ENCODE peak calls at places on chromosome 20, in seven cellular contexts. G, M, D, L, B, F and J are unnamed samples.

GRCh38 chr20:35908007-35908406 is 46.3 kb downstream of the SCAND1 start:
- DNase-seq in G (no peak), M (no peak), D (no peak), L (no peak), B (no peak), F (no peak), J (no peak)

GRCh38 chr20:39190666-39191570 is 228.8 kb downstream of the DHX35 start:
- DNase-seq in G (peak), M (no peak), D (no peak), L (no peak), B (peak), F (no peak), J (peak)

GRCh38 chr20:50540620-50541605 is 30.7 kb downstream of the PTPN1 start:
- DNase-seq in G (peak), M (no peak), D (no peak), L (no peak), B (peak), F (no peak), J (peak)

GRCh38 chr20:54502179-54502578 is 26.8 kb downstream of the DOK5 start:
- DNase-seq in G (no peak), M (no peak), D (no peak), L (no peak), B (no peak), F (no peak), J (no peak)

GRCh38 chr20:43870484-43870883 is 44.2 kb upstream of the TOX2 start:
- DNase-seq in G (no peak), M (no peak), D (no peak), L (no peak), B (no peak), F (no peak), J (no peak)

GRCh38 chr20:53344891-53345290 is 248.7 kb downstream of the ZNF217 start:
- DNase-seq in G (no peak), M (no peak), D (no peak), L (no peak), B (no peak), F (no peak), J (no peak)

GRCh38 chr20:542777-543368 is 717 bp downstream of the CSNK2A1 start:
- DNase-seq in G (no peak), M (peak), D (no peak), L (no peak), B (no peak), F (no peak), J (no peak)

GRCh38 chr20:4437131-4437530 is 284.6 kb upstream of the PRND start:
- DNase-seq in G (no peak), M (no peak), D (no peak), L (no peak), B (no peak), F (no peak), J (no peak)

GRCh38 chr20:48267825-48268615 is 482.7 kb upstream of the SULF2 start:
- DNase-seq in G (no peak), M (no peak), D (no peak), L (no peak), B (no peak), F (no peak), J (no peak)

GRCh38 chr20:19746396-19746795 is 11.7 kb upstream of the RIN2 start:
- DNase-seq in G (no peak), M (no peak), D (no peak), L (no peak), B (no peak), F (no peak), J (no peak)

GRCh38 chr20:11457476-11457875 is 460.2 kb upstream of the BTBD3 start:
- DNase-seq in G (no peak), M (no peak), D (no peak), L (no peak), B (no peak), F (no peak), J (no peak)

GRCh38 chr20:2631228-2631627 is 21.2 kb upstream of the NOP56 start:
- DNase-seq in G (no peak), M (no peak), D (no peak), L (no peak), B (no peak), F (no peak), J (no peak)

GRCh38 chr20:1888796-1889463 is 6.3 kb upstream of the SIRPA start:
- DNase-seq in G (no peak), M (no peak), D (no peak), L (no peak), B (peak), F (no peak), J (peak)

GRCh38 chr20:49469060-49469459 is 13.4 kb downstream of the KCNB1 start:
- DNase-seq in G (no peak), M (no peak), D (no peak), L (no peak), B (no peak), F (no peak), J (no peak)

GRCh38 chr20:10777713-10778112 is 103.9 kb upstream of the JAG1 start:
- DNase-seq in G (no peak), M (no peak), D (no peak), L (no peak), B (no peak), F (no peak), J (no peak)

GRCh38 chr20:58192065-58192464 is 36.4 kb downstream of the ANKRD60 start:
- DNase-seq in G (no peak), M (no peak), D (no peak), L (no peak), B (no peak), F (no peak), J (no peak)

GRCh38 chr20:49853640-49854039 is 41.0 kb downstream of the SLC9A8 start:
- DNase-seq in G (no peak), M (no peak), D (no peak), L (peak), B (no peak), F (no peak), J (no peak)

GRCh38 chr20:35615667-35616464 is at the start of gene SPAG4:
- DNase-seq in G (no peak), M (peak), D (no peak), L (peak), B (no peak), F (peak), J (no peak)

GRCh38 chr20:45354423-45355208 is 6.4 kb upstream of the SDC4 start:
- DNase-seq in G (no peak), M (no peak), D (no peak), L (no peak), B (no peak), F (no peak), J (peak)

GRCh38 chr20:32483351-32484220 is 101.5 kb downstream of the NOL4L start:
- DNase-seq in G (peak), M (no peak), D (no peak), L (peak), B (peak), F (peak), J (peak)

GRCh38 chr20:2221933-2222332 is 73.9 kb upstream of the TGM3 start:
- DNase-seq in G (no peak), M (no peak), D (no peak), L (no peak), B (no peak), F (no peak), J (no peak)

GRCh38 chr20:6388666-6389197 is 265.9 kb upstream of the FERMT1 start:
- DNase-seq in G (no peak), M (no peak), D (no peak), L (no peak), B (no peak), F (no peak), J (no peak)

GRCh38 chr20:7226156-7226555 is 458.7 kb downstream of the BMP2 start:
- DNase-seq in G (no peak), M (no peak), D (no peak), L (no peak), B (no peak), F (no peak), J (no peak)

GRCh38 chr20:62376112-62377063 is 9.3 kb upstream of the LAMA5 start:
- DNase-seq in G (no peak), M (no peak), D (no peak), L (no peak), B (peak), F (peak), J (peak)
- TF ChIP-seq JUND in G (no peak), M (no peak), D (no peak), L (no peak), B (peak), F (peak), J (no peak)

GRCh38 chr20:24779886-24780285 is 169.2 kb upstream of the CST7 start:
- DNase-seq in G (no peak), M (no peak), D (no peak), L (no peak), B (no peak), F (no peak), J (no peak)

GRCh38 chr20:24782801-24783630 is 166.1 kb upstream of the CST7 start:
- DNase-seq in G (no peak), M (peak), D (no peak), L (peak), B (peak), F (no peak), J (no peak)

GRCh38 chr20:24780648-24781047 is 168.4 kb upstream of the CST7 start:
- DNase-seq in G (no peak), M (no peak), D (no peak), L (no peak), B (no peak), F (no peak), J (no peak)

GRCh38 chr20:24782221-24782620 is 166.8 kb upstream of the CST7 start:
- DNase-seq in G (no peak), M (no peak), D (no peak), L (no peak), B (no peak), F (no peak), J (no peak)

DNA sequence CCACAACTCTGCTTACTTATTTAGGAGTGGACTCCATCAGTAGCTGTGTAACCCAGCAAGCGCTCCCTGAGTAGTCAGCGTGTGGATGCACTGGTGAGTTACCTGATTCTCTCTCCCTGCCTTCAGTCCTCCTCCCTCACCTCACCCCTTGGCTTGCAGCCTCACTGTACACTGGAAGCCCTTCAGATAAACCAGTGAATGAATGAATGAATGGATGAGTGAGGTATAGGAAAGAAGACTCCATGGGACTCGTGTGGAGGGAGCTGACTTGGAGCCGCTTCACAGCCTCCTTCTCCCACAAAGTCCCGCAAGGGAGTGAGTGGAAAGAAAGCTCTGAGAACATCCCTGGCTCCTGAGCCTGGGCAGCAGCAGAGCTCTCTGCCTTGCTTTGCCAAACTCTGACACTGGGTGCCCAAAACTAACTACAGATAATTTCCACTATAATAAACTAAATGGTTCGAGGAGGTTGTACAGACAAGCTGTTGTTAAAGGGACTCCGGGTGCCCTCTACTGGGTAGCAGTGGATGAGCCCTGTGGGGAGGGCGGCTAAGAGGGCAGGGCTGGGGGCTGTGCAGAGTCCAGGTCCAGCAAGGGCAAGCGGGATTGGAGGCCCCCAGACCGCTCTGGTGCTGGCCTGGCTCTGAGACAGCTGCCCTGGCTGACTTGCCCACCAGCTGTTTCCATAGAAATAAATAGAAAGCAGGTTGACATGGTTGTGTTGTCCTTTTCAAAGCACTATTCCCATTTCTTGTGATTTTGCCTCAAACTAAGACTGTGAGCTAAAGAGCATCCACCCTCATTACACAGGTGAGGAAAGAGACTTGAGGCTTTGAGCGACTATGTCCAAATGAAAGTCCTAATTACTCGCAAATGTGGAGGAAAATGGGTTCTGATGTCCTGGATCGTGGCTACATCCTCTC is 167.7 kb upstream of the CST7 start:
- DNase-seq in G (no peak), M (peak), D (no peak), L (peak), B (peak), F (peak), J (no peak)
- TF ChIP-seq JUND in G (no peak), M (no peak), D (no peak), L (no peak), B (no peak), F (no peak), J (no peak)

GRCh38 chr20:61931476-61932198 is 134.0 kb downstream of the TAF4 start:
- DNase-seq in G (no peak), M (no peak), D (no peak), L (no peak), B (no peak), F (peak), J (no peak)

GRCh38 chr20:61933481-61933950 is 132.2 kb downstream of the TAF4 start:
- DNase-seq in G (no peak), M (no peak), D (no peak), L (no peak), B (no peak), F (no peak), J (no peak)

GRCh38 chr20:61932199-61932592 is 133.5 kb downstream of the TAF4 start:
- DNase-seq in G (no peak), M (no peak), D (no peak), L (no peak), B (no peak), F (peak), J (no peak)

GRCh38 chr20:61933951-61934715 is 131.5 kb downstream of the TAF4 start:
- DNase-seq in G (no peak), M (no peak), D (no peak), L (no peak), B (no peak), F (peak), J (no peak)

DNA sequence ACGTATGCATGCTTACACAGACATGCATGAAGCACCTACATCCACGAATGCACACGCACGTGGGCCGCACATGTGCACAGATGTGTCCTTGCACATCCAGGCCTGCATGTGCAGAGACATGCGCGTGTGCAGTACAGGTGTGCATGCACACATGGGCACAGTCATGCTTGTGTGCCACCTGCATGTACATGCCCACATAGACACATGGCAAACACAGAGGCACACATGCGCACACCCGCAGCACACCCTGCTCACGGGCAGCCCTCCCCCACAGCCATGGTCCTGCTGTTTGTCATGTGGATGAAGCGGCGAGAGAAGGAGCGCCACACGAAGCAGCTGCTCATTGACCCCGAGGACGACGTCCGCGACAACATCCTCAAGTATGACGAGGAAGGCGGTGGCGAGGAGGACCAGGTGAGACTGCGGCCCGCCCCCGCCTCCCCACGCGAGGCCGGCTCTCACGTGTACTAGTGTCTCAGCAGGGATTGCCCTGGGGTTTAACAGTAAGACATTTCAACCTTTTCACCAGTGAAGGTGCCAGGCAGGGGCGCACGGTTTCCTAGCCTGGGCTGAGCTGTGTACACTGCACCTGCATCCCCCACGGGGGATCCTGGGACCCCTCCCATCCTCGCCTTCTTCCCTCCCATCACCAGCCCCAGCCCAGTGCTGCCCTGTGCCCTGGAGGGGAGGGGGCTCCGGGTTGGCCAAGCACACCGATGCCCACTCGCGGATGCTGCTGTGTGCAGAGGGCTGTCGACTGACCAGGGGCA is 132.8 kb downstream of the TAF4 start:
- DNase-seq in G (no peak), M (no peak), D (no peak), L (no peak), B (no peak), F (peak), J (no peak)
- TF ChIP-seq JUND in G (no peak), M (no peak), D (no peak), L (no peak), B (no peak), F (no peak), J (no peak)

GRCh38 chr20:62134735-62135231 is 8.4 kb downstream of the PSMA7 start:
- DNase-seq in G (no peak), M (no peak), D (no peak), L (no peak), B (peak), F (no peak), J (no peak)

GRCh38 chr20:62133051-62133845 is 9.9 kb downstream of the PSMA7 start:
- DNase-seq in G (no peak), M (no peak), D (no peak), L (no peak), B (no peak), F (no peak), J (no peak)

GRCh38 chr20:62132421-62132820 is 10.1 kb downstream of the LSM14B start:
- DNase-seq in G (no peak), M (no peak), D (no peak), L (no peak), B (no peak), F (no peak), J (no peak)

GRCh38 chr20:62135573-62136266 is 7.5 kb downstream of the PSMA7 start:
- DNase-seq in G (no peak), M (no peak), D (no peak), L (no peak), B (no peak), F (no peak), J (no peak)

DNA sequence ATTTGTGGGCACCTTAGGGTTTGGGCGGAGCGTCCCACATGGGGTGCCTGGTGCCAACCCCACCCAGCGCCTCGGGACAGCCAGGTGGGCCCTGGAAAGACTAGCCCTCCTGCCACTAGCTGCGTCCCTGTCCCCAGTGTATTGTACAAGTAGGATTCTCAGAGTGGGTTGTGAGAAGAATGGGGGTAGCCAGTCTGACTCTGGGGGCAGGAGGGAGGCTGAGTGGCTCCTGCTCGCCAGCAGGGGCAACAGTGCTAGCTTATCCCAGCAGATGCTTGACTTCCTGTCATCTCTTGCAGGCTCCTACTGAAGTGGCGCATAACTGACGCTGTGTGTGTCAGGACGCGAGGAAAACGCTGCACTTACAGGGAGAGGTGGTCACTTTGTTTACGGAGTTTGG is 9.3 kb downstream of the PSMA7 start:
- DNase-seq in G (no peak), M (no peak), D (no peak), L (peak), B (no peak), F (no peak), J (no peak)
- TF ChIP-seq JUND in G (no peak), M (no peak), D (no peak), L (no peak), B (no peak), F (no peak), J (no peak)

DNA sequence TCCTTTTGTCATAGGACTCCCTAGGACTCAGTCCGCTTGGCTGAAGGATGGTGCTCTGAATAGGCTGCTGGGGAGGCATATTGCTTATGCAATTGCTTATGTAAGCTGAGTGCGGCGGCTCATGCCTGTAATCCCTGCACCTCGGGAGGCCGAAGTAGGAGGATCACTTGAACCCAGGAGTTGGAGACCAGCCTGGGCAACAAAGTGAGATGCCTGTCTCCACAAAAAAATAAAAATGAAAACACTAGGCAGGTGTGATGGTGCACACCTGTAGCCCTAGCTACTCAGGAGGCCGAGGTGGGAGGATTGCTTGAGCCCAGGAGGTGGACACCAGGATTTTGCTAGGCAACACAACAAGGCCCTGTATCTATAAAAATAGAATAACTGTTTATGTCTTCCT is 81.3 kb downstream of the EYA2 start:
- DNase-seq in G (no peak), M (no peak), D (no peak), L (no peak), B (no peak), F (no peak), J (no peak)
- TF ChIP-seq JUND in G (no peak), M (no peak), D (no peak), L (no peak), B (no peak), F (no peak), J (no peak)

GRCh38 chr20:17611290-17611539 is 41.3 kb downstream of the DSTN start:
- DNase-seq in G (no peak), M (no peak), D (no peak), L (no peak), B (no peak), F (no peak), J (peak)

GRCh38 chr20:17611540-17612286 is 41.8 kb downstream of the DSTN start:
- DNase-seq in G (peak), M (peak), D (no peak), L (peak), B (peak), F (peak), J (no peak)

GRCh38 chr20:17609978-17610377 is 40.1 kb downstream of the DSTN start:
- DNase-seq in G (no peak), M (no peak), D (no peak), L (no peak), B (no peak), F (peak), J (no peak)

GRCh38 chr20:17612287-17612974 is 42.6 kb downstream of the DSTN start:
- DNase-seq in G (no peak), M (no peak), D (no peak), L (peak), B (peak), F (peak), J (no peak)

GRCh38 chr20:17610566-17611289 is 40.9 kb downstream of the DSTN start:
- DNase-seq in G (no peak), M (no peak), D (no peak), L (peak), B (no peak), F (no peak), J (no peak)
- TF ChIP-seq JUND in G (no peak), M (no peak), D (no peak), L (no peak), B (peak), F (no peak), J (no peak)